ENCODE peak calls at places on chromosomes 13 and 19, in six cellular contexts. D is mucosa of gallbladder; I is mesendoderm; O is stimulated activated CD4-positive, alpha-beta T cell treated with anti-CD3 and anti-CD28 coated beads, TNF-alpha, amount 100 ng/mL, for 24 hours; R is GM20000; G is Right ventricle myocardium superior. Y is an unnamed sample.

GRCh38 chr19:41868120-41868988 is 8.3 kb downstream of the RPS19 start:
- DNase-seq in D (no peak), I (no peak), O (no peak), R (no peak), G (peak), Y (no peak)

GRCh38 chr13:27338816-27339215 is 68.2 kb downstream of the RASL11A start:
- DNase-seq in D (no peak), I (peak), O (no peak), R (peak), G (no peak), Y (no peak)

GRCh38 chr13:76717092-76717491 is 169.1 kb downstream of the KCTD12 start:
- DNase-seq in D (no peak), I (no peak), O (no peak), R (no peak), G (no peak), Y (no peak)

GRCh38 chr13:72889496-72889895 is 107.6 kb downstream of the PIBF1 start:
- DNase-seq in D (no peak), I (no peak), O (no peak), R (no peak), G (no peak), Y (no peak)

GRCh38 chr13:42864952-42865634 is 83.7 kb downstream of the FAM216B start:
- DNase-seq in D (no peak), I (no peak), O (no peak), R (no peak), G (no peak), Y (no peak)

GRCh38 chr19:30932854-30933253 is 416.4 kb downstream of the TSHZ3 start:
- DNase-seq in D (no peak), I (no peak), O (no peak), R (no peak), G (no peak), Y (no peak)

GRCh38 chr13:113099142-113099541 is 6.4 kb upstream of the F7 start:
- DNase-seq in D (no peak), I (no peak), O (no peak), R (no peak), G (no peak), Y (no peak)

GRCh38 chr19:37172368-37173366 is at the start of gene ZNF585A:
- DNase-seq in D (peak), I (peak), O (peak), R (peak), G (peak), Y (peak)

GRCh38 chr13:30718661-30719520 is 16.5 kb upstream of the ALOX5AP start:
- DNase-seq in D (no peak), I (no peak), O (no peak), R (no peak), G (no peak), Y (no peak)

GRCh38 chr19:17847538-17848366 is at the start of gene JAK3:
- DNase-seq in D (peak), I (peak), O (peak), R (peak), G (peak), Y (peak)

GRCh38 chr13:30792257-30793000 is 57.1 kb downstream of the ALOX5AP start:
- DNase-seq in D (peak), I (peak), O (no peak), R (no peak), G (peak), Y (peak)

GRCh38 chr13:68234278-68234677 is 1004.1 kb upstream of the PCDH9 start:
- DNase-seq in D (no peak), I (peak), O (no peak), R (no peak), G (no peak), Y (no peak)

GRCh38 chr13:56670563-56670962 is 470.2 kb upstream of the PRR20A start:
- DNase-seq in D (no peak), I (peak), O (no peak), R (no peak), G (no peak), Y (no peak)

GRCh38 chr13:31670831-31671617 is 68.3 kb upstream of the RXFP2 start:
- DNase-seq in D (no peak), I (no peak), O (no peak), R (no peak), G (no peak), Y (no peak)

GRCh38 chr13:86572115-86572514 is 772.9 kb upstream of the SLITRK6 start:
- DNase-seq in D (no peak), I (no peak), O (no peak), R (no peak), G (no peak), Y (no peak)

GRCh38 chr13:33349314-33349995 is 63.9 kb upstream of the STARD13 start:
- DNase-seq in D (peak), I (peak), O (no peak), R (no peak), G (peak), Y (no peak)

GRCh38 chr19:16048583-16048982 is 27.7 kb upstream of the TPM4 start:
- DNase-seq in D (no peak), I (no peak), O (no peak), R (no peak), G (no peak), Y (no peak)

GRCh38 chr13:46385946-46386345 is 1.1 kb downstream of the RUBCNL start:
- DNase-seq in D (no peak), I (peak), O (no peak), R (peak), G (no peak), Y (no peak)

GRCh38 chr13:43573361-43573740 is 213.4 kb downstream of the ENOX1 start:
- DNase-seq in D (no peak), I (peak), O (no peak), R (no peak), G (no peak), Y (no peak)

GRCh38 chr13:85287528-85287927 is 511.7 kb downstream of the SLITRK6 start:
- DNase-seq in D (no peak), I (no peak), O (no peak), R (no peak), G (no peak), Y (no peak)

GRCh38 chr13:84994582-84994981 is 804.6 kb downstream of the SLITRK6 start:
- DNase-seq in D (peak), I (no peak), O (no peak), R (no peak), G (no peak), Y (no peak)

GRCh38 chr19:9958451-9958850 is 22.1 kb upstream of the OLFM2 start:
- DNase-seq in D (no peak), I (no peak), O (no peak), R (no peak), G (no peak), Y (no peak)

GRCh38 chr19:8569066-8569761 is 8.0 kb downstream of the MYO1F start:
- DNase-seq in D (peak), I (no peak), O (peak), R (peak), G (peak), Y (peak)

GRCh38 chr13:27920677-27921420 is 1.0 kb downstream of the PDX1 start:
- DNase-seq in D (no peak), I (peak), O (no peak), R (peak), G (no peak), Y (no peak)

GRCh38 chr13:35927554-35927953 is 203.6 kb downstream of the DCLK1 start:
- DNase-seq in D (no peak), I (peak), O (no peak), R (no peak), G (no peak), Y (no peak)

GRCh38 chr19:34459614-34460013 is 21.9 kb upstream of the WTIP start:
- DNase-seq in D (peak), I (no peak), O (no peak), R (no peak), G (no peak), Y (no peak)

GRCh38 chr13:111912453-111912866 is 154.5 kb upstream of the SOX1 start:
- DNase-seq in D (peak), I (no peak), O (no peak), R (no peak), G (no peak), Y (peak)

GRCh38 chr13:41428155-41428554 is 29.2 kb upstream of the RGCC start:
- DNase-seq in D (no peak), I (peak), O (no peak), R (peak), G (no peak), Y (no peak)

GRCh38 chr19:22532388-22533310 is 101.5 kb upstream of the ZNF492 start:
- DNase-seq in D (peak), I (no peak), O (no peak), R (no peak), G (peak), Y (no peak)

GRCh38 chr19:11693505-11694499 is 44.9 kb downstream of the ZNF823 start:
- DNase-seq in D (no peak), I (peak), O (no peak), R (no peak), G (no peak), Y (no peak)

GRCh38 chr13:98885605-98886004 is 92.3 kb downstream of the DOCK9 start:
- DNase-seq in D (no peak), I (no peak), O (no peak), R (no peak), G (no peak), Y (no peak)